ENCODE peak calls at places on chromosome 14, in ten cellular contexts. D is endothelial cell of umbilical vein, P is uterus, T is body of pancreas, L is heart left ventricle, V is K562, H is HCT116, S is A549, Z is breast epithelium, Q is right lobe of liver. C is an unnamed sample. For H3K4me1, the result is how much of the 10 kb centered on the place peaks cover.

GRCh38 chr14:99537399-99537798 is 56.2 kb downstream of the CCNK start:
- DNase-seq in V (no peak), Z (no peak), T (no peak), S (peak), P (peak), Q (no peak), L (no peak), D (peak), H (no peak), C (no peak)

GRCh38 chr14:71659165-71659564 is 273.1 kb upstream of the RGS6 start:
- DNase-seq in H (no peak), Q (no peak), S (no peak), L (no peak), T (no peak), Z (no peak), D (peak), V (no peak), P (no peak), C (no peak)

GRCh38 chr14:70189678-70190077 is 927 bp upstream of the SLC8A3 start:
- DNase-seq in L (no peak), Z (no peak), D (no peak), S (no peak), V (no peak), T (no peak), Q (no peak), H (no peak), P (no peak), C (no peak)

GRCh38 chr14:21669284-21669683 is 4.3 kb downstream of the OR4E1 start:
- DNase-seq in P (no peak), L (no peak), V (no peak), S (no peak), H (no peak), Q (no peak), T (no peak), D (no peak), Z (no peak), C (no peak)

GRCh38 chr14:51224551-51224950 is 15.5 kb upstream of the TMX1 start:
- DNase-seq in Q (no peak), P (no peak), L (no peak), V (no peak), H (no peak), T (no peak), Z (no peak), S (no peak), D (no peak), C (no peak)

GRCh38 chr14:55097894-55098560 is 31.0 kb upstream of the LGALS3 start:
- DNase-seq in Z (no peak), L (no peak), H (no peak), D (no peak), P (no peak), S (no peak), T (peak), V (no peak), Q (peak), C (no peak)

GRCh38 chr14:23569443-23570151 is 2.0 kb upstream of the AP1G2 start:
- DNase-seq in S (no peak), H (peak), P (no peak), Z (peak), L (no peak), Q (no peak), D (no peak), T (no peak), V (peak), C (no peak)

GRCh38 chr14:99755629-99756603 is 37.3 kb upstream of the EML1 start:
- DNase-seq in V (no peak), Z (no peak), H (no peak), D (peak), L (peak), T (peak), Q (peak), P (peak), S (peak), C (peak)

GRCh38 chr14:99731536-99732435 is 47.7 kb downstream of the CYP46A1 start:
- DNase-seq in H (no peak), S (no peak), P (peak), Z (peak), V (no peak), T (peak), Q (peak), D (no peak), L (peak), C (peak)

GRCh38 chr14:77862154-77862783 is 62.4 kb downstream of the ADCK1 start:
- DNase-seq in V (peak), Q (peak), H (peak), Z (peak), D (peak), P (peak), T (peak), L (peak), S (peak), C (peak)

GRCh38 chr14:31858868-31859267 is 218.2 kb upstream of the ARHGAP5 start:
- DNase-seq in T (no peak), Z (no peak), H (no peak), P (no peak), S (no peak), Q (no peak), V (no peak), L (no peak), D (no peak), C (no peak)

GRCh38 chr14:72715910-72716268 is 178.0 kb downstream of the DPF3 start:
- DNase-seq in P (no peak), Q (no peak), D (no peak), L (peak), T (no peak), S (no peak), H (no peak), V (no peak), Z (no peak), C (peak)

GRCh38 chr14:76541594-76542219 is 165.8 kb downstream of the ESRRB start:
- DNase-seq in P (no peak), H (no peak), S (no peak), V (no peak), D (no peak), Z (no peak), T (no peak), Q (no peak), L (no peak), C (no peak)

GRCh38 chr14:54976316-54976715 is 50.6 kb downstream of the WDHD1 start:
- DNase-seq in T (no peak), H (no peak), V (no peak), L (no peak), P (no peak), Z (no peak), D (peak), S (no peak), Q (no peak), C (no peak)

GRCh38 chr14:73295198-73295796 is 58.0 kb downstream of the PAPLN start:
- DNase-seq in S (peak), H (peak), D (peak), T (peak), Q (no peak), L (no peak), V (peak), Z (no peak), P (no peak), C (peak)

GRCh38 chr14:84926656-84927055 is 603.3 kb upstream of the FLRT2 start:
- DNase-seq in Z (no peak), S (no peak), V (no peak), L (no peak), P (no peak), T (no peak), Q (no peak), H (no peak), D (no peak), C (no peak)

GRCh38 chr14:65231286-65231980 is 129.1 kb upstream of the MAX start:
- DNase-seq in Q (no peak), L (no peak), T (no peak), S (no peak), P (no peak), D (no peak), Z (no peak), H (no peak), V (no peak), C (no peak)

GRCh38 chr14:104799657-104800599 is 973 bp upstream of the ZBTB42 start:
- DNase-seq in L (peak), P (peak), Q (peak), H (no peak), V (peak), D (peak), T (peak), S (peak), Z (peak), C (peak)
- TF ChIP-seq POLR2A in L (peak), P (peak), Q (no peak), H (no peak), V (peak), D (no peak), T (peak), S (no peak), Z (no peak), C (no peak)

GRCh38 chr14:56581041-56581727 is 1.6 kb downstream of the TMEM260 start:
- DNase-seq in D (no peak), P (no peak), Z (no peak), S (no peak), L (no peak), H (no peak), Q (no peak), T (no peak), V (no peak), C (no peak)
- H3K27ac ChIP-seq in D (no peak), P (no peak), Z (no peak), S (no peak), L (no peak), H (no peak), Q (no peak), T (no peak), V (no peak), C (no peak)

DNA sequence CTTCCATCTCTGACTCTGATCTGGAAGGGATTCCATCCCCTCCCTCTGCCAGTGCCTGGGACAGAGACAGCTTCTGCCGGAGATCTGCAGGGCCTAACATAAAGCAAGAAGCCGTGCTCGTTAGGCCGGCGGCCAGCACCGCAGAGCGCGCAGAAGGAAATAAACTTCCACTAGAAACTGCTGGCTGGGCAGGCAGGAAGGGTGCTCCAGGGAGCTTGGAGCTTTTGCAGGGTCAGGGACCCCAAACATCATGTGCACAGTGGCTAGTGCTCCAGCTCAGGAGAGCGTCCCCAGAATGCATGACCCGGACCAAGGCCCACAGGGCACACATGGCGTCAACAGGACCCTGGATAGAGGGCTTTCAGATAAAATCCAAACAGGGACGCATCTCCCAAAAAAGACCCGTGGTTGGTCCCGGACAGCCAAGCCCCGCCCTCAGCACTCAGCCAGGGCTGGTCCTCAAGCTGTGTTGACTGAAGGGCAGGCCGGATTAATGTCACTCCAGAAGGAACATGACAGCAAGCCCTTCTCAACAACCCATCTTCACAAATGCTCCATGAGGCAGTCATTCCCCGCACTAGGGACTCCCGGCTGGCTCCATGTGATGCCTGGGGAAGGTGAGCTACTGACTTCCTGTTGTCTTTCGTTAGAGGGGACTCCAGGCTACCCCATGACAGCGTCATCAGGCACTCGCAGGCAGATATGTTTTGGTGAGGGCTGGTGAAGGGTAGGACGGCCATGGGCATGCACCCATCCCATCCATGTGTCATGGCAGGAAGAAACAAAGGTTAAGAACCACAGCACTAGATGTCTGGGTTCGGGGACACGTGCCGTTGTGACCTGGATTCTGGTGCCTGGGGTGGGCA is 121.5 kb downstream of the CALM1 start:
- DNase-seq in P (no peak), S (no peak), Z (no peak), Q (no peak), D (no peak), L (no peak), T (no peak), H (no peak), V (no peak), C (peak)
- H3K4me1 ChIP-seq in P (under half), S (under half), Z (under half), Q (under half), D (under half), L (under half), T (half or more), H (under half), V (under half), C (half or more)

GRCh38 chr14:101477648-101478047 is 83.6 kb upstream of the DIO3 start:
- DNase-seq in D (no peak), Q (no peak), P (no peak), S (no peak), H (no peak), T (no peak), V (no peak), Z (peak), L (no peak), C (peak)

GRCh38 chr14:101480022-101480746 is 81.1 kb upstream of the DIO3 start:
- DNase-seq in T (peak), S (no peak), P (peak), D (no peak), L (no peak), Q (no peak), V (no peak), H (no peak), Z (peak), C (peak)

GRCh38 chr14:101478096-101478495 is 83.2 kb upstream of the DIO3 start:
- DNase-seq in T (no peak), H (no peak), P (peak), S (no peak), V (no peak), Q (peak), L (no peak), Z (peak), D (no peak), C (peak)

GRCh38 chr14:101476931-101477553 is 84.3 kb upstream of the DIO3 start:
- DNase-seq in D (no peak), L (no peak), Q (peak), S (peak), H (peak), P (peak), V (no peak), T (peak), Z (peak), C (peak)

DNA sequence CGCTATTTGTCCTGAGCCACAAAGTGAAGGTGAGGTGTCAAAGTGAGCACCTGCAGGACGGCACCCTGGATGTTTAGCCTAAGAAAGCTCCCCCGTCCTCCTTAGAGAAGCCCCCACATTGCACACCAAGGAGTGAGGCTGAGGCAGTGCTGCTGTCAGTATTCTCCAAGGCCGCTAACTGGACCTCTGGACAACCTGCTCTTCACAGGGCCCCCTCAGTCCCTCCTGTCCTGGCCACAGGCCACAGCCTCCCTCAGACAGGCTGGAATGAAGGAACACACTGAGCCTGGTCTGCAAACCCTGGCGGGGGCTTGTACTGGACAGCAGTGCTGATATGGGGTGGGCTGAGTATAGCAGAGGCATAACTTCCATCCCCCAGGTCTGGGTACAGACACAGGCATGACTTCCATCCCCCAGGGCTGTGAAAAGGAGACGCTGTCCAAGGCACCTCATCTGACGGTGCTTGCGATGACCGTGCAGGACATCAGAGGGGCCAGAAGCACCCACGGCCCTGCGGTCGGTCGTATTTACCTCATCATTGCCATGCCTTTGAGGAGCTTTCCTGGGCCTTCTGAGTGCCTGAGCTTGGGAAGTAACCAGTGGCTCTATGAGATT is 82.4 kb upstream of the DIO3 start:
- DNase-seq in Q (no peak), V (no peak), S (no peak), H (no peak), Z (no peak), T (peak), P (peak), D (no peak), L (no peak), C (peak)
- TF ChIP-seq POLR2A in Q (no peak), V (no peak), S (no peak), H (no peak), Z (no peak), T (no peak), P (no peak), D (no peak), L (no peak), C (no peak)

DNA sequence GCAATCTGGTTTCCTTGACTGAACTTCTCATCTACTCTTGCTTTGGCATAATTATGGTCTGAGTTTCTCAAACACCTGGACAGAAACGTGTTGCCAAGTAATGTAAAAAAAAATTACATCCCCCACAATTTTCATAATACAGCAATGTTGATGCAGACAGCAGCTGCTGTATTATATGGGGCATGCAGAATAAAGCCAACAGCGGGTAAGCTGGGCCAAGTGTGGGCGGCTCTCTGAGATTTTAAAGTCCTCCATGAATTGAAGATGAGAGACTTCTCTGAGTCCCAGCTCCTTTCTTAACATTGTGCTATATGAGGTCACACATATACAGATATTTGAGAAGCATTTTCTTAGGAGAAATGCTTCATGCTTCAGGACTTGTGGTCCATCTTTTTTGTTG is 881.2 kb downstream of the GALC start:
- DNase-seq in S (no peak), P (no peak), Z (no peak), H (no peak), Q (no peak), L (no peak), T (no peak), D (no peak), V (no peak), C (no peak)
- H3K27ac ChIP-seq in S (no peak), P (no peak), Z (no peak), H (no peak), Q (no peak), L (no peak), T (no peak), D (no peak), V (no peak), C (no peak)

GRCh38 chr14:89657014-89657413 is 240.0 kb upstream of the FOXN3 start:
- DNase-seq in H (no peak), Q (no peak), L (no peak), V (no peak), P (no peak), D (no peak), T (no peak), S (no peak), Z (no peak), C (no peak)

GRCh38 chr14:89660183-89660582 is 243.2 kb upstream of the FOXN3 start:
- DNase-seq in H (no peak), Z (no peak), P (peak), T (peak), S (no peak), V (no peak), L (no peak), Q (no peak), D (no peak), C (no peak)

GRCh38 chr14:89661392-89661791 is 244.4 kb upstream of the FOXN3 start:
- DNase-seq in Z (no peak), V (no peak), S (no peak), P (no peak), L (no peak), H (no peak), Q (no peak), T (no peak), D (no peak), C (no peak)

GRCh38 chr14:89654998-89655397 is 238.0 kb upstream of the FOXN3 start:
- DNase-seq in S (no peak), T (no peak), P (no peak), V (no peak), Q (no peak), Z (no peak), H (no peak), L (no peak), D (no peak), C (no peak)

GRCh38 chr14:89658977-89659670 is 242.1 kb upstream of the FOXN3 start:
- DNase-seq in Z (no peak), V (no peak), P (no peak), T (no peak), S (no peak), D (no peak), H (no peak), Q (no peak), L (no peak), C (no peak)
- H3K4me1 ChIP-seq in Z (under half), V (under half), P (under half), T (under half), S (under half), D (under half), H (under half), Q (under half), L (under half), C (under half)

GRCh38 chr14:52315355-52315718 is 1.2 kb downstream of the PTGER2 start:
- DNase-seq in H (no peak), P (no peak), D (no peak), Z (no peak), L (no peak), V (no peak), T (no peak), S (no peak), Q (no peak), C (no peak)
- TF ChIP-seq POLR2A in H (no peak), P (no peak), D (no peak), Z (no peak), L (no peak), V (no peak), T (peak), S (no peak), Q (no peak), C (no peak)

C was measured in testis.